ENCODE peak calls at places on chromosomes 5 and 9, in six cellular contexts. V is astrocyte of the spinal cord, Z is Peyer's patch, X is cardiac fibroblast, G is A549, S is stomach. W is an unnamed sample.

GRCh38 chr5:37735649-37736347 is 104.0 kb downstream of the GDNF start:
- DNase-seq in Z (no peak), G (no peak), S (no peak), X (peak; percentile 29), V (peak; percentile 58), W (no peak)

GRCh38 chr5:175418252-175418651 is 25.7 kb downstream of the DRD1 start:
- DNase-seq in Z (no peak), X (no peak), S (no peak), G (no peak), V (no peak), W (no peak)

GRCh38 chr5:10747678-10748622 is 13.1 kb downstream of the DAP start:
- DNase-seq in G (no peak), S (no peak), V (no peak), X (no peak), Z (no peak), W (no peak)

GRCh38 chr9:91655215-91655614 is 231.6 kb upstream of the NFIL3 start:
- DNase-seq in Z (no peak), X (peak; percentile 6), S (no peak), V (no peak), G (no peak), W (no peak)

GRCh38 chr9:110214553-110214952 is 6.6 kb upstream of the C9orf152 start:
- DNase-seq in X (no peak), Z (no peak), S (no peak), G (no peak), V (no peak), W (no peak)

GRCh38 chr9:15080401-15080800 is 170.2 kb upstream of the FREM1 start:
- DNase-seq in S (no peak), Z (no peak), G (no peak), V (no peak), X (no peak), W (no peak)

GRCh38 chr9:129547869-129548570 is 72.9 kb downstream of the C9orf50 start:
- DNase-seq in V (no peak), Z (no peak), S (no peak), X (no peak), G (no peak), W (no peak)

GRCh38 chr5:29896651-29897050 is 1296.8 kb upstream of the CDH6 start:
- DNase-seq in V (no peak), G (no peak), S (no peak), X (no peak), Z (no peak), W (no peak)

GRCh38 chr5:176608937-176609723 is 826 bp downstream of the GPRIN1 start:
- DNase-seq in S (no peak), X (no peak), V (no peak), Z (no peak), G (no peak), W (no peak)

GRCh38 chr5:111742595-111742994 is 14.4 kb downstream of the NREP start:
- DNase-seq in G (no peak), V (peak; percentile 89), X (peak; percentile 88), S (no peak), Z (no peak), W (no peak)

GRCh38 chr5:81842795-81843377 is 92.0 kb upstream of the SSBP2 start:
- DNase-seq in G (no peak), Z (no peak), X (no peak), S (no peak), V (no peak), W (no peak)

GRCh38 chr5:57621624-57622023 is 139.0 kb upstream of the ACTBL2 start:
- DNase-seq in X (no peak), S (no peak), G (no peak), Z (no peak), V (no peak), W (no peak)

GRCh38 chr5:84343171-84343570 is 41.5 kb downstream of the EDIL3 start:
- DNase-seq in S (no peak), G (no peak), V (no peak), Z (no peak), X (peak; percentile 26), W (no peak)

GRCh38 chr5:68529581-68529980 is 314.0 kb downstream of the PIK3R1 start:
- DNase-seq in X (peak; percentile 48), V (no peak), Z (no peak), S (no peak), G (no peak), W (no peak)

GRCh38 chr5:113162770-113163169 is 186.2 kb downstream of the DCP2 start:
- DNase-seq in Z (no peak), V (peak; percentile 14), X (peak; percentile 56), G (no peak), S (no peak), W (no peak)

GRCh38 chr5:69032009-69032408 is 61.8 kb upstream of the SLC30A5 start:
- DNase-seq in G (no peak), X (no peak), Z (no peak), S (no peak), V (no peak), W (no peak)

GRCh38 chr5:177367981-177368960 is 10.5 kb downstream of the RGS14 start:
- DNase-seq in X (no peak), V (no peak), S (peak; percentile 48), Z (no peak), G (no peak), W (no peak)

GRCh38 chr5:170572453-170572852 is 68.6 kb downstream of the KCNIP1 start:
- DNase-seq in S (no peak), Z (no peak), X (no peak), G (no peak), V (no peak), W (no peak)

GRCh38 chr5:178206166-178207101 is 2.1 kb downstream of the HNRNPAB start:
- DNase-seq in Z (no peak), X (peak; percentile 36), V (no peak), G (no peak), S (no peak), W (no peak)

GRCh38 chr5:135337064-135337463 is 62.0 kb downstream of the MACROH2A1 start:
- DNase-seq in G (no peak), V (no peak), Z (no peak), X (no peak), S (no peak), W (no peak)

GRCh38 chr9:2833096-2833495 is 10.8 kb downstream of the PUM3 start:
- DNase-seq in X (no peak), S (no peak), G (no peak), Z (no peak), V (no peak), W (no peak)

GRCh38 chr9:132794730-132795380 is 83.2 kb downstream of the AK8 start:
- DNase-seq in S (no peak), V (no peak), Z (no peak), X (no peak), G (no peak), W (no peak)

GRCh38 chr5:135930029-135930948 is 24.5 kb downstream of the LECT2 start:
- DNase-seq in S (no peak), X (no peak), V (no peak), Z (no peak), G (peak; percentile 35), W (no peak)

DNA sequence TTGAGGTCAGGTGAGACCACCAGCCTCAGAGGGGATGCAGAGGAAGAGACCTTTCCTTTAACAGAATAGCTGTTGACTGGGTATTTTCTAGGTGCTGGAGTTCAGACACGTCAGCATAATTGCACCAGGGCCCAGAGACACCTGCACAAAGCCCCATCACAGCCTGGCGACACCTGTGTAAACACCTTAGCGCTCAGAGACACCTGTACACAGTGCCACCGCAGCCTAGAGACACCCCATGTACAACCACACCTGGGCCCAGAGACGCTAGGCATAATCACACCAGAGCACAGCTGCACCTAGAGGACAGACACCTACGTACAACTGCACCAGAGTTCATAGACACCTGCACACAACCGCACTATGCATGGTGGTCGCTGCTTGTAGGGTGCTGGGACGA is 1.0 kb downstream of the TRIP13 start:
- DNase-seq in Z (peak; percentile 36), S (no peak), G (no peak), X (no peak), V (no peak), W (no peak)
- TF ChIP-seq CTCF in Z (no peak), S (no peak), G (no peak), X (no peak), V (no peak), W (no peak)

DNA sequence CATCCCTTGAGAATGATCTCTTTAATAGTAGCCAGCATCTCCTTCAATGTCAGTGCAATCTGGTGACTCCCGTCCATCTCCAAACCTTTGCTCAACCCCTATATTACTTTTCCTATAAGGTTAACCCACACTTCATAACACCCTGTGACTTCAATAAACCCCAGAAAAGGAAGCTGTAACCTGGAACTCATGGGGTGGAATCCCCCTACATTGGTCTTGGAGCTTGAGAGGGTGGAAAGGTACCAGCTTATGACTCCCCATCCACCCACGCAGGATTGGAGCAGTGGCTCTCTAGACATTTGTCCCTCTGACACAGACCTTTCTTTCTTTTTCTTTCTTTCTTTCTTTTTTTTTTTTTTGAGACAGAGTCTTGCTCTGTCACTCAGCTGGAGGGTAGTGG is 54.7 kb upstream of the ZFR start:
- DNase-seq in X (no peak), S (no peak), Z (no peak), V (no peak), G (no peak), W (no peak)
- TF ChIP-seq CTCF in X (no peak), S (no peak), Z (no peak), V (no peak), G (no peak), W (no peak)

GRCh38 chr5:129094924-129095797 is 612 bp downstream of the ISOC1 start:
- DNase-seq in X (peak; percentile 64), S (peak; percentile 68), V (no peak), Z (peak; percentile 87), G (peak; percentile 22), W (peak; percentile 47)
- TF ChIP-seq CTCF in X (no peak), S (no peak), V (no peak), Z (no peak), G (peak; percentile 6), W (no peak)

DNA sequence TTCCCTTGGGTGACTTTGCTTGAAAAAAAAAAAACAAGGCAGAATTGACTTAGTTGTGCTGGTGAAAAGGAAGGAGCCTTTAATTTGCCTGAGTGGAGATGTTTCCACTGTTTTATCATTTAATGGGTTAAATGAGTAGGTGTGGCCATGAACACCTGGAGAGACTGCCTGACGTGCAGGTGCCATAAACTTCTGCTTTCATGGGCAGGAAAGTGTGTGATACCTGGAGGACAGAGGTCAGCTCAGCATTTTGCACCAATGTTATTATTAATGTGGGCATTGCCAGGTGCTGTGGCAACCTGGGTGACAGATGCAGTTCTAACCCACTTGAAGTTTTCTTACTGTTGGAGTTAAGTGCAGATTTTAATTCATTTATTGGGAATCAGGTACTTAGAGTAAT is 145.4 kb downstream of the CD180 start:
- DNase-seq in S (no peak), V (no peak), G (no peak), X (no peak), Z (peak; percentile 68), W (no peak)
- TF ChIP-seq CTCF in S (no peak), V (no peak), G (no peak), X (no peak), Z (no peak), W (no peak)

GRCh38 chr9:112717669-112718331 is at the start of gene INIP:
- DNase-seq in Z (peak; percentile 97), G (peak; percentile 94), S (peak; percentile 96), X (peak; percentile 96), V (peak; percentile 96), W (peak; percentile 94)
- TF ChIP-seq CTCF in Z (no peak), G (no peak), S (no peak), X (no peak), V (no peak), W (no peak)

GRCh38 chr5:148482697-148483462 is 99.1 kb downstream of the FBXO38 start:
- DNase-seq in V (peak; percentile 40), G (peak; percentile 69), S (peak; percentile 58), Z (peak; percentile 56), X (peak; percentile 77), W (peak; percentile 25)
- TF ChIP-seq CTCF in V (peak; percentile 83), G (peak; percentile 79), S (peak; percentile 55), Z (peak; percentile 53), X (peak; percentile 91), W (peak; percentile 69)